ENCODE peak calls at places on chromosomes 2 and 18, in six cellular contexts. D is tibial nerve; R is stimulated activated CD4-positive, alpha-beta T cell treated with anti-CD3 and anti-CD28 coated beads, Interleukin-12 subunit alpha, Interleukin-12 subunit beta, amount 100 ng/mL, for 48 hours; X is AG09309; Y is stimulated activated CD8-positive, alpha-beta memory T cell treated with anti-CD3 and anti-CD28 coated beads, Interleukin-15, amount 100 ng/mL, for 1 hour; F is spleen. Q is an unnamed sample.

GRCh38 chr2:160836755-160837154 is 323.5 kb upstream of the TANK start:
- DNase-seq in D (no peak), R (no peak), X (peak), Y (no peak), F (no peak), Q (no peak)

GRCh38 chr2:229865033-229865432 is 56.8 kb downstream of the TRIP12 start:
- DNase-seq in D (no peak), R (no peak), X (no peak), Y (no peak), F (no peak), Q (no peak)

GRCh38 chr2:20616341-20616871 is 34.5 kb downstream of the HS1BP3 start:
- DNase-seq in D (no peak), R (no peak), X (no peak), Y (no peak), F (peak), Q (no peak)

GRCh38 chr2:206390181-206390580 is 53.2 kb upstream of the ADAM23 start:
- DNase-seq in D (no peak), R (no peak), X (no peak), Y (no peak), F (no peak), Q (no peak)

GRCh38 chr2:38622210-38622609 is 19.5 kb upstream of the HNRNPLL start:
- DNase-seq in D (no peak), R (no peak), X (no peak), Y (no peak), F (no peak), Q (no peak)

GRCh38 chr18:38718365-38718901 is 1152.8 kb upstream of the CELF4 start:
- DNase-seq in D (no peak), R (no peak), X (no peak), Y (no peak), F (no peak), Q (no peak)

GRCh38 chr2:12884713-12885282 is 168.1 kb downstream of the TRIB2 start:
- DNase-seq in D (no peak), R (no peak), X (peak), Y (no peak), F (no peak), Q (no peak)

GRCh38 chr2:65671670-65672069 is 239.3 kb upstream of the SPRED2 start:
- DNase-seq in D (no peak), R (no peak), X (no peak), Y (no peak), F (no peak), Q (no peak)

GRCh38 chr2:105836840-105837692 is 92.4 kb downstream of the NCK2 start:
- DNase-seq in D (no peak), R (peak), X (no peak), Y (no peak), F (no peak), Q (no peak)

GRCh38 chr18:374735-375168 is 106.9 kb upstream of the THOC1 start:
- DNase-seq in D (peak), R (no peak), X (no peak), Y (no peak), F (no peak), Q (no peak)

GRCh38 chr2:217903859-217904613 is 98.8 kb downstream of the TNS1 start:
- DNase-seq in D (peak), R (no peak), X (no peak), Y (no peak), F (no peak), Q (no peak)

GRCh38 chr2:177575358-177575757 is 182.8 kb downstream of the AGPS start:
- DNase-seq in D (no peak), R (no peak), X (no peak), Y (no peak), F (no peak), Q (no peak)

GRCh38 chr2:179129574-179130238 is 79.8 kb upstream of the CCDC141 start:
- DNase-seq in D (no peak), R (no peak), X (no peak), Y (no peak), F (no peak), Q (no peak)

GRCh38 chr2:185618630-185619029 is 120.0 kb upstream of the FSIP2 start:
- DNase-seq in D (no peak), R (no peak), X (no peak), Y (no peak), F (no peak), Q (no peak)

GRCh38 chr2:216532562-216532961 is 33.9 kb downstream of the RPL37A start:
- DNase-seq in D (no peak), R (no peak), X (no peak), Y (no peak), F (no peak), Q (no peak)

GRCh38 chr2:47422016-47422415 is 19.1 kb downstream of the MSH2 start:
- DNase-seq in D (no peak), R (no peak), X (no peak), Y (no peak), F (no peak), Q (no peak)

GRCh38 chr2:189521686-189522434 is 58.7 kb downstream of the SLC40A1 start:
- DNase-seq in D (no peak), R (no peak), X (no peak), Y (no peak), F (no peak), Q (no peak)

GRCh38 chr2:30664761-30665358 is 142.4 kb downstream of the CAPN13 start:
- DNase-seq in D (no peak), R (no peak), X (peak), Y (no peak), F (no peak), Q (no peak)

GRCh38 chr2:40431600-40431955 is 20.3 kb downstream of the SLC8A1 start:
- DNase-seq in D (no peak), R (no peak), X (peak), Y (no peak), F (no peak), Q (no peak)

GRCh38 chr2:17303054-17303453 is 215.2 kb downstream of the RAD51AP2 start:
- DNase-seq in D (no peak), R (no peak), X (no peak), Y (no peak), F (no peak), Q (no peak)

GRCh38 chr2:28716265-28716865 is 35.3 kb upstream of the PPP1CB start:
- DNase-seq in D (peak), R (peak), X (peak), Y (no peak), F (peak), Q (no peak)

GRCh38 chr2:96265349-96265839 is 403 bp downstream of the TMEM127 start:
- DNase-seq in D (peak), R (no peak), X (no peak), Y (peak), F (no peak), Q (peak)

GRCh38 chr2:56741601-56742102 is 557.9 kb downstream of the CCDC85A start:
- DNase-seq in D (no peak), R (no peak), X (peak), Y (no peak), F (no peak), Q (no peak)

GRCh38 chr2:222915092-222915957 is 54.5 kb downstream of the ACSL3 start:
- DNase-seq in D (no peak), R (no peak), X (no peak), Y (no peak), F (no peak), Q (no peak)

GRCh38 chr18:68152770-68153169 is 562.1 kb downstream of the TMX3 start:
- DNase-seq in D (no peak), R (no peak), X (no peak), Y (no peak), F (no peak), Q (no peak)

GRCh38 chr2:12762976-12763375 is 46.2 kb downstream of the TRIB2 start:
- DNase-seq in D (no peak), R (no peak), X (no peak), Y (no peak), F (no peak), Q (no peak)

GRCh38 chr18:35746826-35747339 is 165.3 kb downstream of the GALNT1 start:
- DNase-seq in D (no peak), R (no peak), X (no peak), Y (no peak), F (no peak), Q (no peak)

GRCh38 chr2:221370942-221371221 is 201.2 kb downstream of the EPHA4 start:
- DNase-seq in D (no peak), R (no peak), X (no peak), Y (no peak), F (no peak), Q (no peak)

GRCh38 chr2:71705171-71705960 is 252.0 kb downstream of the DYSF start:
- DNase-seq in D (no peak), R (no peak), X (no peak), Y (no peak), F (peak), Q (no peak)

GRCh38 chr2:172702451-172702850 is 33.2 kb upstream of the RAPGEF4 start:
- DNase-seq in D (no peak), R (no peak), X (no peak), Y (no peak), F (no peak), Q (no peak)

GRCh38 chr2:29108225-29108624 is 7.0 kb upstream of the CLIP4 start:
- DNase-seq in D (no peak), R (no peak), X (peak), Y (no peak), F (no peak), Q (no peak)

GRCh38 chr2:159194241-159194640 is 92.3 kb downstream of the WDSUB1 start:
- DNase-seq in D (no peak), R (no peak), X (no peak), Y (no peak), F (no peak), Q (no peak)

GRCh38 chr2:230898016-230898415 is 27.0 kb downstream of the GPR55 start:
- DNase-seq in D (no peak), R (no peak), X (no peak), Y (no peak), F (peak), Q (no peak)

GRCh38 chr2:196160101-196160500 is 11.3 kb downstream of the STK17B start:
- DNase-seq in D (no peak), R (peak), X (peak), Y (no peak), F (no peak), Q (peak)